ENCODE peak calls at places on chromosome 16, in eight cellular contexts. V is activated effector memory CD4-positive, alpha-beta T cell treated with anti-CD3 and anti-CD28 coated beads, Interleukin-2, amount 50 U/mL, for 16 hours; F is EL; S is activated T-cell treated with anti-CD3 and anti-CD28 coated beads, Interleukin-2, amount 50 U/mL, for 72 hours; Z is cardiac septum; W is SK-N-SH; J is neural crest cell; I is amniotic stem cell. D is an unnamed sample.

GRCh38 chr16:9123871-9124270 is 32.4 kb downstream of the HAPSTR1 start:
- DNase-seq in V (no peak), F (no peak), S (peak; percentile 25), Z (peak; percentile 92), W (no peak), J (no peak), I (no peak), D (no peak)

GRCh38 chr16:10937068-10937859 is 5.0 kb downstream of the DEXI start:
- DNase-seq in V (no peak), F (no peak), S (no peak), Z (no peak), W (no peak), J (no peak), I (no peak), D (no peak)

GRCh38 chr16:66878067-66878466 is 2.2 kb upstream of the PDP2 start:
- DNase-seq in V (peak; percentile 84), F (peak; percentile 21), S (peak; percentile 71), Z (no peak), W (no peak), J (no peak), I (no peak), D (peak; percentile 85)

GRCh38 chr16:29736764-29737163 is 9.0 kb downstream of the C16orf54 start:
- DNase-seq in V (no peak), F (no peak), S (no peak), Z (no peak), W (no peak), J (no peak), I (no peak), D (no peak)

GRCh38 chr16:15966420-15967222 is 17.2 kb downstream of the ABCC1 start:
- DNase-seq in V (no peak), F (peak; percentile 87), S (no peak), Z (no peak), W (peak; percentile 74), J (no peak), I (peak; percentile 40), D (no peak)

GRCh38 chr16:66387817-66388332 is 21.4 kb downstream of the CDH5 start:
- DNase-seq in V (no peak), F (no peak), S (no peak), Z (peak; percentile 36), W (no peak), J (no peak), I (no peak), D (no peak)

GRCh38 chr16:11128211-11129123 is 127.5 kb downstream of the SOCS1 start:
- DNase-seq in V (no peak), F (peak; percentile 68), S (no peak), Z (no peak), W (peak; percentile 36), J (no peak), I (no peak), D (no peak)

GRCh38 chr16:85345129-85345639 is 232.9 kb upstream of the CIBAR2 start:
- DNase-seq in V (no peak), F (no peak), S (no peak), Z (no peak), W (no peak), J (no peak), I (no peak), D (no peak)

GRCh38 chr16:75402821-75403475 is 30.4 kb downstream of the CFDP1 start:
- DNase-seq in V (no peak), F (peak; percentile 49), S (no peak), Z (no peak), W (peak; percentile 50), J (no peak), I (no peak), D (no peak)

GRCh38 chr16:7090628-7091115 is 242.0 kb upstream of the RBFOX1 start:
- DNase-seq in V (no peak), F (no peak), S (no peak), Z (no peak), W (no peak), J (no peak), I (no peak), D (no peak)

GRCh38 chr16:27859020-27859419 is 204.5 kb downstream of the GSG1L start:
- DNase-seq in V (peak; percentile 21), F (no peak), S (no peak), Z (peak; percentile 62), W (no peak), J (no peak), I (no peak), D (no peak)

GRCh38 chr16:81277681-81278080 is 37.1 kb upstream of the GAN start:
- DNase-seq in V (no peak), F (no peak), S (no peak), Z (no peak), W (no peak), J (no peak), I (no peak), D (no peak)

GRCh38 chr16:6644916-6645315 is 687.7 kb upstream of the RBFOX1 start:
- DNase-seq in V (no peak), F (no peak), S (no peak), Z (no peak), W (no peak), J (no peak), I (no peak), D (no peak)

GRCh38 chr16:87740441-87740840 is 25.3 kb downstream of the KLHDC4 start:
- DNase-seq in V (no peak), F (no peak), S (no peak), Z (no peak), W (no peak), J (no peak), I (no peak), D (no peak)